ENCODE peak calls at places on chromosomes 11 and 22, in ten cellular contexts. S is left ventricle myocardium inferior, F is HCT116, V is left lung, R is upper lobe of right lung, H is cardiac muscle cell, M is stomach, G is fibroblast of lung, W is astrocyte, O is mammary epithelial cell. U is an unnamed sample.
A peak's percentile ranks its signal among the peaks of the same experiment; 100 is the strongest.

GRCh38 chr11:86625981-86626380 is 46.4 kb downstream of the ME3 start:
- DNase-seq in S (no peak), F (no peak), V (no peak), R (no peak), H (no peak), M (no peak), G (no peak), W (no peak), O (no peak), U (no peak)

GRCh38 chr11:116189378-116190170 is 583.2 kb downstream of the BUD13 start:
- DNase-seq in S (no peak), F (no peak), V (no peak), R (no peak), H (peak; percentile 17), M (no peak), G (no peak), W (peak; percentile 2), O (no peak), U (no peak)

GRCh38 chr11:122085264-122085663 is 30.8 kb downstream of the BLID start:
- DNase-seq in S (no peak), F (no peak), V (no peak), R (no peak), H (no peak), M (no peak), G (peak; percentile 97), W (peak; percentile 97), O (peak; percentile 75), U (peak; percentile 86)

GRCh38 chr11:28860898-28861297 is 752.7 kb downstream of the METTL15 start:
- DNase-seq in S (no peak), F (peak; percentile 13), V (no peak), R (no peak), H (no peak), M (no peak), G (peak; percentile 63), W (peak; percentile 29), O (peak; percentile 53), U (peak; percentile 60)

GRCh38 chr11:34644669-34645406 is 23.9 kb downstream of the EHF start:
- DNase-seq in S (no peak), F (no peak), V (no peak), R (no peak), H (no peak), M (no peak), G (peak; percentile 93), W (peak; percentile 87), O (peak; percentile 73), U (peak; percentile 74)

GRCh38 chr11:131534031-131534430 is 163.6 kb downstream of the NTM start:
- DNase-seq in S (no peak), F (no peak), V (no peak), R (no peak), H (no peak), M (no peak), G (no peak), W (no peak), O (no peak), U (no peak)

GRCh38 chr22:17260291-17260690 is 41.1 kb upstream of the ADA2 start:
- DNase-seq in S (no peak), F (no peak), V (no peak), R (no peak), H (no peak), M (no peak), G (no peak), W (no peak), O (no peak), U (no peak)

GRCh38 chr11:94450061-94450460 is 43.6 kb downstream of the MRE11 start:
- DNase-seq in S (no peak), F (no peak), V (no peak), R (no peak), H (no peak), M (no peak), G (peak; percentile 12), W (peak; percentile 20), O (no peak), U (no peak)

GRCh38 chr11:44680982-44681597 is 45.7 kb upstream of the TSPAN18 start:
- DNase-seq in S (no peak), F (no peak), V (no peak), R (no peak), H (no peak), M (no peak), G (no peak), W (peak; percentile 31), O (peak; percentile 60), U (peak; percentile 54)

DNA sequence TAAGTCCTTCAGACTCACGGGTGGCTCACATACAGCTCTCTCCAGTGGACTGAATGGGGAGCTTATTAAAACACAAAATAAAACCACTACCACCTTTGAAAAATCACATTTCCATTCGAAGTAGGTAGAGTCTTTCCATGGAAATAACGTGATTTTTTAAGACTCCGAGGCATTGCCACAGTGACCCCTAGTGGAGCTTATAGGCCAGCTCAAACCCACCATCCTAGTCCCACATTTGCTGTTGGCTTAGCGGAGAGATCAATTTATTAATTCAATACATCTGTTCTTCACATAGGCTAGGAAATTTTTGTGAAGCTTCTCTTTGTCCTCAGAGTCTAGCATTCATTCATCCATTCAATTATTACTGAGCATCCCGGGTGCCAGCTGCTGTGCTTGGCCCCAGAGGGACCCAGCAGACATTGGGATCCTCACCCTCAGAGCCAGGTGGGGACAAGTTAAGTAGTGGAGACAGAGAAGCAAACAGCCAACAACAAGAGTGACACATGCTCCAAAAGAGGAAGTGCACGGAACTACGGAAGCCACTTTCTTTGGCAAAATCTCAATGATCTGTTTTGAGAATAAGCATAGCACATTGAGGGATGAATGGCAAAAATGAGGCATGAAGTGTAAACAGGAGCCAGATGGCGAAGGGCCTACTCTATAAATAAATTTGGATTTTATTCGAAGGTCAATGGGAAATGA is 10.2 kb upstream of the P4HA3 start:
- DNase-seq in S (no peak), F (no peak), V (no peak), R (no peak), H (peak; percentile 42), M (no peak), G (peak; percentile 68), W (peak; percentile 63), O (peak; percentile 8), U (peak; percentile 12)
- TF ChIP-seq CTCF in S (peak; percentile 58), F (peak; percentile 77), V (peak; percentile 46), R (peak; percentile 58), H (peak; percentile 78), M (peak; percentile 49), G (peak; percentile 66), W (peak; percentile 58), O (peak; percentile 75), U (peak; percentile 73)

GRCh38 chr11:66346476-66347424 is 679 bp downstream of the B4GAT1 start:
- DNase-seq in S (no peak), F (no peak), V (peak; percentile 83), R (no peak), H (no peak), M (peak; percentile 41), G (no peak), W (no peak), O (peak; percentile 16), U (no peak)
- H3K4me1 ChIP-seq in S (peaks cover 55% of the 10 kb centered on the region), F (peaks cover 14% of the 10 kb centered on the region), V (peaks cover 27% of the 10 kb centered on the region), R (peaks cover 30% of the 10 kb centered on the region), H (peaks cover 14% of the 10 kb centered on the region), M (peaks cover 69% of the 10 kb centered on the region), G (peaks cover 22% of the 10 kb centered on the region), W (peaks cover 33% of the 10 kb centered on the region), O (peaks cover 42% of the 10 kb centered on the region), U (peaks cover 6% of the 10 kb centered on the region)

GRCh38 chr11:73403541-73403940 is 27.3 kb downstream of the RELT start:
- DNase-seq in S (no peak), F (no peak), V (no peak), R (no peak), H (no peak), M (no peak), G (no peak), W (no peak), O (no peak), U (no peak)
- H3K27ac ChIP-seq in S (peak overlapping the region; percentile 58), F (no peak overlapping the region), V (no peak overlapping the region), R (no peak overlapping the region), H (peak overlapping the region; percentile 31), M (no peak overlapping the region), G (no peak overlapping the region), W (no peak overlapping the region), O (no peak overlapping the region), U (no peak overlapping the region)

GRCh38 chr22:29481265-29482000 is 1.4 kb downstream of the NEFH start:
- DNase-seq in S (no peak), F (no peak), V (no peak), R (no peak), H (peak; percentile 33), M (no peak), G (peak; percentile 41), W (no peak), O (no peak), U (no peak)

GRCh38 chr22:29480262-29480511 is 169 bp downstream of the NEFH start:
- DNase-seq in S (no peak), F (no peak), V (no peak), R (no peak), H (no peak), M (no peak), G (no peak), W (no peak), O (no peak), U (no peak)

GRCh38 chr22:29482253-29482652 is 2.2 kb downstream of the NEFH start:
- DNase-seq in S (no peak), F (no peak), V (no peak), R (no peak), H (no peak), M (no peak), G (no peak), W (no peak), O (no peak), U (no peak)

GRCh38 chr22:29479417-29480261 is at the start of gene NEFH:
- DNase-seq in S (no peak), F (no peak), V (no peak), R (no peak), H (peak; percentile 21), M (no peak), G (no peak), W (no peak), O (no peak), U (no peak)

DNA sequence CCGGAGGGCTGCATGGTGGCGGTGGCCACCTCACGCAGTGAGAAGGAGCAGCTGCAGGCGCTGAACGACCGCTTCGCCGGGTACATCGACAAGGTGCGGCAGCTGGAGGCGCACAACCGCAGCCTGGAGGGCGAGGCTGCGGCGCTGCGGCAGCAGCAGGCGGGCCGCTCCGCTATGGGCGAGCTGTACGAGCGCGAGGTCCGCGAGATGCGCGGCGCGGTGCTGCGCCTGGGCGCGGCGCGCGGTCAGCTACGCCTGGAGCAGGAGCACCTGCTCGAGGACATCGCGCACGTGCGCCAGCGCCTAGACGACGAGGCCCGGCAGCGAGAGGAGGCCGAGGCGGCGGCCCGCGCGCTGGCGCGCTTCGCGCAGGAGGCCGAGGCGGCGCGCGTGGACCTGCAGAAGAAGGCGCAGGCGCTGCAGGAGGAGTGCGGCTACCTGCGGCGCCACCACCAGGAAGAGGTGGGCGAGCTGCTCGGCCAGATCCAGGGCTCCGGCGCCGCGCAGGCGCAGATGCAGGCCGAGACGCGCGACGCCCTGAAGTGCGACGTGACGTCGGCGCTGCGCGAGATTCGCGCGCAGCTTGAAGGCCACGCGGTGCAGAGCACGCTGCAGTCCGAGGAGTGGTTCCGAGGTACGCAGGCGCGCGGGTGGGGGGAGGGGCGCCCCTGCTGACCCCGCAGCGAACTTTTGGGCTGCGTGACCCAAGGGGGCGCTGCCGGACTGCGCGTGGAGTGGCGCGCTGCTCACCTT is 670 bp downstream of the NEFH start:
- DNase-seq in S (peak; percentile 16), F (no peak), V (no peak), R (peak; percentile 74), H (peak; percentile 82), M (no peak), G (peak; percentile 80), W (peak; percentile 37), O (peak; percentile 42), U (peak; percentile 32)
- TF ChIP-seq CTCF in S (peak; percentile 17), F (no peak), V (no peak), R (no peak), H (peak; percentile 16), M (no peak), G (no peak), W (no peak), O (no peak), U (peak; percentile 40)